ENCODE peak calls at places on chromosomes 12 and 14, in eight cellular contexts. One of them, this sample, is unnamed.

GRCh38 chr12:67751376-67751928 is 102.9 kb downstream of the DYRK2 start:
- DNase-seq in suprapubic skin: no peak
- DNase-seq in foreskin fibroblast: no peak
- DNase-seq in lower lobe of right lung: no peak
- DNase-seq in Calu3: no peak
- DNase-seq in ascending aorta: no peak
- DNase-seq in nephron progenitor cell: no peak
- DNase-seq in upper lobe of right lung: no peak
- DNase-seq in this sample: no peak

GRCh38 chr12:81296556-81297305 is 218.9 kb downstream of the ACSS3 start:
- DNase-seq in lower lobe of right lung: no peak
- DNase-seq in ascending aorta: no peak
- DNase-seq in upper lobe of right lung: no peak
- DNase-seq in Calu3: peak
- DNase-seq in nephron progenitor cell: no peak
- DNase-seq in foreskin fibroblast: peak
- DNase-seq in suprapubic skin: no peak
- DNase-seq in this sample: no peak

GRCh38 chr12:87127272-87127671 is 871.1 kb upstream of the MGAT4C start:
- DNase-seq in foreskin fibroblast: peak
- DNase-seq in upper lobe of right lung: no peak
- DNase-seq in ascending aorta: no peak
- DNase-seq in lower lobe of right lung: no peak
- DNase-seq in Calu3: no peak
- DNase-seq in suprapubic skin: no peak
- DNase-seq in nephron progenitor cell: no peak
- DNase-seq in this sample: no peak

GRCh38 chr12:96510306-96510764 is 21.0 kb downstream of the CFAP54 start:
- DNase-seq in upper lobe of right lung: no peak
- DNase-seq in ascending aorta: no peak
- DNase-seq in foreskin fibroblast: peak
- DNase-seq in nephron progenitor cell: no peak
- DNase-seq in Calu3: no peak
- DNase-seq in lower lobe of right lung: no peak
- DNase-seq in suprapubic skin: no peak
- DNase-seq in this sample: no peak

GRCh38 chr12:51904951-51905471 is 2.3 kb upstream of the ACVRL1 start:
- DNase-seq in foreskin fibroblast: peak
- DNase-seq in ascending aorta: peak
- DNase-seq in lower lobe of right lung: no peak
- DNase-seq in suprapubic skin: peak
- DNase-seq in upper lobe of right lung: peak
- DNase-seq in nephron progenitor cell: no peak
- DNase-seq in Calu3: no peak
- DNase-seq in this sample: no peak

GRCh38 chr12:32544893-32545292 is 134.2 kb upstream of the DNM1L start:
- DNase-seq in lower lobe of right lung: no peak
- DNase-seq in ascending aorta: no peak
- DNase-seq in nephron progenitor cell: no peak
- DNase-seq in foreskin fibroblast: no peak
- DNase-seq in upper lobe of right lung: no peak
- DNase-seq in Calu3: no peak
- DNase-seq in suprapubic skin: no peak
- DNase-seq in this sample: no peak

GRCh38 chr14:93954900-93955891 is 21.2 kb downstream of the ASB2 start:
- DNase-seq in Calu3: no peak
- DNase-seq in upper lobe of right lung: peak
- DNase-seq in lower lobe of right lung: peak
- DNase-seq in ascending aorta: no peak
- DNase-seq in foreskin fibroblast: no peak
- DNase-seq in suprapubic skin: no peak
- DNase-seq in nephron progenitor cell: no peak
- DNase-seq in this sample: no peak

GRCh38 chr14:99521176-99522024 is 40.2 kb downstream of the CCNK start:
- DNase-seq in lower lobe of right lung: peak
- DNase-seq in suprapubic skin: no peak
- DNase-seq in nephron progenitor cell: peak
- DNase-seq in upper lobe of right lung: no peak
- DNase-seq in foreskin fibroblast: no peak
- DNase-seq in Calu3: no peak
- DNase-seq in ascending aorta: no peak
- DNase-seq in this sample: peak

GRCh38 chr14:90381999-90382451 is 14.8 kb upstream of the CALM1 start:
- DNase-seq in foreskin fibroblast: no peak
- DNase-seq in ascending aorta: peak
- DNase-seq in lower lobe of right lung: peak
- DNase-seq in nephron progenitor cell: peak
- DNase-seq in Calu3: peak
- DNase-seq in suprapubic skin: peak
- DNase-seq in upper lobe of right lung: peak
- DNase-seq in this sample: no peak

GRCh38 chr12:81492131-81492720 is 266.9 kb downstream of the PPFIA2 start:
- DNase-seq in foreskin fibroblast: no peak
- DNase-seq in suprapubic skin: no peak
- DNase-seq in Calu3: no peak
- DNase-seq in upper lobe of right lung: no peak
- DNase-seq in ascending aorta: no peak
- DNase-seq in nephron progenitor cell: no peak
- DNase-seq in lower lobe of right lung: no peak
- DNase-seq in this sample: no peak

GRCh38 chr14:68502196-68502595 is 290.7 kb downstream of the ZFP36L1 start:
- DNase-seq in foreskin fibroblast: no peak
- DNase-seq in nephron progenitor cell: no peak
- DNase-seq in ascending aorta: no peak
- DNase-seq in suprapubic skin: no peak
- DNase-seq in Calu3: no peak
- DNase-seq in lower lobe of right lung: no peak
- DNase-seq in upper lobe of right lung: no peak
- DNase-seq in this sample: no peak

GRCh38 chr14:35158951-35159653 is 36.8 kb downstream of the PRORP start:
- DNase-seq in upper lobe of right lung: no peak
- DNase-seq in lower lobe of right lung: no peak
- DNase-seq in foreskin fibroblast: no peak
- DNase-seq in nephron progenitor cell: no peak
- DNase-seq in Calu3: no peak
- DNase-seq in ascending aorta: no peak
- DNase-seq in suprapubic skin: no peak
- DNase-seq in this sample: no peak

GRCh38 chr14:86430807-86431206 is 900.9 kb downstream of the FLRT2 start:
- DNase-seq in ascending aorta: no peak
- DNase-seq in foreskin fibroblast: peak
- DNase-seq in Calu3: no peak
- DNase-seq in lower lobe of right lung: no peak
- DNase-seq in upper lobe of right lung: no peak
- DNase-seq in nephron progenitor cell: no peak
- DNase-seq in suprapubic skin: no peak
- DNase-seq in this sample: no peak

GRCh38 chr14:69991422-69991821 is 112.2 kb downstream of the SMOC1 start:
- DNase-seq in ascending aorta: no peak
- DNase-seq in lower lobe of right lung: no peak
- DNase-seq in upper lobe of right lung: no peak
- DNase-seq in Calu3: no peak
- DNase-seq in nephron progenitor cell: no peak
- DNase-seq in suprapubic skin: no peak
- DNase-seq in foreskin fibroblast: no peak
- DNase-seq in this sample: no peak

GRCh38 chr14:86673523-86673969 is 1143.6 kb downstream of the FLRT2 start:
- DNase-seq in foreskin fibroblast: no peak
- DNase-seq in upper lobe of right lung: no peak
- DNase-seq in ascending aorta: no peak
- DNase-seq in nephron progenitor cell: no peak
- DNase-seq in Calu3: peak
- DNase-seq in lower lobe of right lung: no peak
- DNase-seq in suprapubic skin: no peak
- DNase-seq in this sample: no peak

GRCh38 chr12:121089031-121089812 is 43.5 kb upstream of the P2RX7 start:
- DNase-seq in Calu3: no peak
- DNase-seq in upper lobe of right lung: no peak
- DNase-seq in nephron progenitor cell: no peak
- DNase-seq in lower lobe of right lung: no peak
- DNase-seq in foreskin fibroblast: no peak
- DNase-seq in suprapubic skin: no peak
- DNase-seq in ascending aorta: no peak
- DNase-seq in this sample: no peak

GRCh38 chr12:94753071-94753779 is 102.9 kb upstream of the TMCC3 start:
- DNase-seq in lower lobe of right lung: no peak
- DNase-seq in upper lobe of right lung: no peak
- DNase-seq in Calu3: no peak
- DNase-seq in ascending aorta: no peak
- DNase-seq in nephron progenitor cell: no peak
- DNase-seq in suprapubic skin: no peak
- DNase-seq in foreskin fibroblast: no peak
- DNase-seq in this sample: no peak

GRCh38 chr12:5200276-5201087 is 156.8 kb downstream of the KCNA5 start:
- DNase-seq in nephron progenitor cell: peak
- DNase-seq in foreskin fibroblast: no peak
- DNase-seq in Calu3: peak
- DNase-seq in upper lobe of right lung: peak
- DNase-seq in suprapubic skin: no peak
- DNase-seq in lower lobe of right lung: peak
- DNase-seq in ascending aorta: no peak
- DNase-seq in this sample: no peak

GRCh38 chr14:63960926-63961567 is 108.2 kb downstream of the SYNE2 start:
- DNase-seq in ascending aorta: no peak
- DNase-seq in Calu3: no peak
- DNase-seq in lower lobe of right lung: no peak
- DNase-seq in nephron progenitor cell: no peak
- DNase-seq in foreskin fibroblast: no peak
- DNase-seq in suprapubic skin: no peak
- DNase-seq in upper lobe of right lung: no peak
- DNase-seq in this sample: no peak

GRCh38 chr14:24920265-24921080 is 129.5 kb downstream of the STXBP6 start:
- DNase-seq in lower lobe of right lung: no peak
- DNase-seq in Calu3: no peak
- DNase-seq in suprapubic skin: no peak
- DNase-seq in foreskin fibroblast: no peak
- DNase-seq in upper lobe of right lung: no peak
- DNase-seq in nephron progenitor cell: no peak
- DNase-seq in ascending aorta: no peak
- DNase-seq in this sample: no peak

GRCh38 chr14:81400852-81401251 is 728 bp upstream of the STON2 start:
- DNase-seq in ascending aorta: peak
- DNase-seq in lower lobe of right lung: peak
- DNase-seq in nephron progenitor cell: no peak
- DNase-seq in Calu3: peak
- DNase-seq in upper lobe of right lung: no peak
- DNase-seq in foreskin fibroblast: peak
- DNase-seq in suprapubic skin: peak
- DNase-seq in this sample: no peak

GRCh38 chr14:88554458-88555286 is at the start of gene PTPN21:
- DNase-seq in ascending aorta: peak
- DNase-seq in suprapubic skin: peak
- DNase-seq in Calu3: peak
- DNase-seq in nephron progenitor cell: peak
- DNase-seq in upper lobe of right lung: peak
- DNase-seq in foreskin fibroblast: peak
- DNase-seq in lower lobe of right lung: peak
- DNase-seq in this sample: peak

GRCh38 chr12:5154091-5154490 is 110.4 kb downstream of the KCNA5 start:
- DNase-seq in lower lobe of right lung: no peak
- DNase-seq in suprapubic skin: no peak
- DNase-seq in upper lobe of right lung: no peak
- DNase-seq in nephron progenitor cell: peak
- DNase-seq in ascending aorta: no peak
- DNase-seq in Calu3: no peak
- DNase-seq in foreskin fibroblast: no peak
- DNase-seq in this sample: no peak

DNA sequence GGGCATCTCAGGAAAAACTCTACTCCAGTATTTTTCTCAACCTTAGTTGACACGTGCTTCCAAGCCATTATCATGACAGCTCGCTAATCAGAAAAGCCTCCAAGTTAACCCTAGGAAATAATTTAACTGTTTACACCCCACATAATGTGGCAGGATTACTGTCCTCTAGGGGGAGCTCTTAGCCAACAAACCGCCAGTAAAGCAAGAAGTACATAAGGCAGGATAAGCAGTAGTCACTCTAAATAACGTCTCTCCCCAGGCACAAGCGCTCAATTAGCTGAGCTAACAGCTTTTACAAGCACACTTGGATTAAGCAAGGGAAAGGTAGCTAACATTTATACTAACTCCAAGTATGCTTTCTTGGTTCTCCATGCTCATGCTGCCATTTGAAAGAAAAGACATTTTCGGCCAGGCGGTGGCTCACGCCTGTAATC is 22.8 kb downstream of the APOBEC1 start:
- DNase-seq in foreskin fibroblast: no peak
- DNase-seq in nephron progenitor cell: peak
- DNase-seq in suprapubic skin: no peak
- DNase-seq in lower lobe of right lung: no peak
- DNase-seq in upper lobe of right lung: no peak
- DNase-seq in ascending aorta: no peak
- DNase-seq in Calu3: peak
- DNase-seq in this sample: no peak
- TF ChIP-seq CTCF in foreskin fibroblast: peak
- TF ChIP-seq CTCF in nephron progenitor cell: peak
- TF ChIP-seq CTCF in suprapubic skin: no peak
- TF ChIP-seq CTCF in lower lobe of right lung: peak
- TF ChIP-seq CTCF in upper lobe of right lung: peak
- TF ChIP-seq CTCF in ascending aorta: no peak
- TF ChIP-seq CTCF in Calu3: no peak
- TF ChIP-seq CTCF in this sample: peak

DNA sequence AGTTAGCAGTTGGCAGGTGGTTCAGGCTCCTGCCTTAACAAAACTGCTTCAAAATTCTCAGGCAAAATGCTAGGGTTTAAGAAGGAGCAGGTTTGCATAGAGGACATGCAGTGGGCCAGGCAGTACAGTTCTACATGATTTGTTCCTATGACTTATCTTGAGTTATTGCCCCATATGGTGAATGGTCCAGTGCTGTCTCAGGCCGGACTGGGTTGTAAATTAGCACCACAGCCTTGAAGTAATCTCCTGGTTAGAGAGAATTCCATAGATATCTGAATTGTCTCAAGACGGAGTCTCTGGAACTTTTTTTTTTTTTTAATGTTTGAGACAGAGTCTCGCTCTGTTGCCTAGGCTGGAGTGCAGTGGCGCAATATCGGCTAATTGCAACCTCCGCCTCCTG is 11.8 kb upstream of the PRPF39 start:
- DNase-seq in lower lobe of right lung: no peak
- DNase-seq in upper lobe of right lung: no peak
- DNase-seq in ascending aorta: no peak
- DNase-seq in nephron progenitor cell: no peak
- DNase-seq in suprapubic skin: no peak
- DNase-seq in foreskin fibroblast: no peak
- DNase-seq in Calu3: no peak
- DNase-seq in this sample: no peak
- TF ChIP-seq CTCF in lower lobe of right lung: no peak
- TF ChIP-seq CTCF in upper lobe of right lung: no peak
- TF ChIP-seq CTCF in ascending aorta: no peak
- TF ChIP-seq CTCF in nephron progenitor cell: no peak
- TF ChIP-seq CTCF in suprapubic skin: no peak
- TF ChIP-seq CTCF in foreskin fibroblast: no peak
- TF ChIP-seq CTCF in Calu3: no peak
- TF ChIP-seq CTCF in this sample: no peak

GRCh38 chr14:29536886-29537511 is 390.6 kb downstream of the PRKD1 start:
- DNase-seq in ascending aorta: no peak
- DNase-seq in upper lobe of right lung: no peak
- DNase-seq in foreskin fibroblast: peak
- DNase-seq in lower lobe of right lung: no peak
- DNase-seq in Calu3: peak
- DNase-seq in nephron progenitor cell: no peak
- DNase-seq in suprapubic skin: no peak
- DNase-seq in this sample: no peak
- TF ChIP-seq CTCF in ascending aorta: peak
- TF ChIP-seq CTCF in upper lobe of right lung: peak
- TF ChIP-seq CTCF in foreskin fibroblast: peak
- TF ChIP-seq CTCF in lower lobe of right lung: peak
- TF ChIP-seq CTCF in Calu3: peak
- TF ChIP-seq CTCF in nephron progenitor cell: peak
- TF ChIP-seq CTCF in suprapubic skin: no peak
- TF ChIP-seq CTCF in this sample: peak

GRCh38 chr14:104976198-104977007 is 1.8 kb downstream of the AHNAK2 start:
- DNase-seq in upper lobe of right lung: peak
- DNase-seq in nephron progenitor cell: peak
- DNase-seq in suprapubic skin: peak
- DNase-seq in ascending aorta: peak
- DNase-seq in foreskin fibroblast: peak
- DNase-seq in lower lobe of right lung: peak
- DNase-seq in Calu3: peak
- DNase-seq in this sample: peak
- TF ChIP-seq CTCF in upper lobe of right lung: peak
- TF ChIP-seq CTCF in nephron progenitor cell: peak
- TF ChIP-seq CTCF in suprapubic skin: peak
- TF ChIP-seq CTCF in ascending aorta: peak
- TF ChIP-seq CTCF in foreskin fibroblast: peak
- TF ChIP-seq CTCF in lower lobe of right lung: peak
- TF ChIP-seq CTCF in Calu3: peak
- TF ChIP-seq CTCF in this sample: peak

This sample was measured in chondrocyte.